ENCODE peak calls at places on chromosomes 12 and 14, in six cellular contexts. I is ureter, T is fibroblast of villous mesenchyme, E is smooth muscle cell of the brain vasculature, C is EH, M is NCI-H1694 treated with DMSO at 0.1 percent for 48 hours. H is an unnamed sample.

GRCh38 chr14:105201928-105202513 is 20.9 kb upstream of the NUDT14 start:
- DNase-seq in C (no peak), T (no peak), M (no peak), I (no peak), E (no peak), H (no peak)

GRCh38 chr12:12791756-12792346 is 6.4 kb downstream of the APOLD1 start:
- DNase-seq in M (peak), C (peak), E (no peak), T (peak), I (no peak), H (no peak)

GRCh38 chr12:120121766-120122293 is 5.3 kb upstream of the RAB35 start:
- DNase-seq in C (no peak), I (no peak), T (peak), E (no peak), M (no peak), H (no peak)

GRCh38 chr14:56342419-56342901 is 224.2 kb downstream of the PELI2 start:
- DNase-seq in M (peak), I (no peak), T (peak), E (no peak), C (peak), H (no peak)

GRCh38 chr12:6604254-6605029 is 2.7 kb downstream of the CHD4 start:
- DNase-seq in T (peak), E (no peak), C (peak), I (no peak), M (no peak), H (no peak)

GRCh38 chr14:70416322-70416716 is 571 bp downstream of the SYNJ2BP start:
- DNase-seq in E (no peak), T (peak), I (no peak), C (peak), M (peak), H (no peak)

GRCh38 chr14:23324993-23325392 is 3.7 kb downstream of the PABPN1 start:
- DNase-seq in E (no peak), M (no peak), C (no peak), T (no peak), I (no peak), H (no peak)

GRCh38 chr14:71242237-71242748 is 335.0 kb downstream of the PCNX1 start:
- DNase-seq in M (no peak), E (no peak), T (peak), C (peak), I (no peak), H (no peak)

GRCh38 chr14:61321385-61322010 is at the start of gene PRKCH:
- DNase-seq in I (peak), M (peak), T (peak), C (peak), E (peak), H (peak)

GRCh38 chr14:22887990-22888378 is 5.0 kb downstream of the REM2 start:
- DNase-seq in T (no peak), C (no peak), M (peak), I (no peak), E (no peak), H (no peak)

GRCh38 chr14:99728231-99728920 is 44.3 kb downstream of the CYP46A1 start:
- DNase-seq in I (no peak), T (no peak), C (no peak), M (no peak), E (no peak), H (no peak)

GRCh38 chr12:55443776-55444175 is at the start of gene OR6C2:
- DNase-seq in M (no peak), I (no peak), E (no peak), T (no peak), C (no peak), H (no peak)

GRCh38 chr14:32980887-32981501 is 42.3 kb downstream of the NPAS3 start:
- DNase-seq in I (no peak), M (no peak), C (no peak), E (no peak), T (no peak), H (no peak)

GRCh38 chr12:132315951-132316350 is 13.4 kb downstream of the GALNT9 start:
- DNase-seq in T (no peak), C (no peak), M (no peak), I (no peak), E (no peak), H (no peak)

GRCh38 chr12:62785941-62786559 is 148.9 kb downstream of the PPM1H start:
- DNase-seq in M (no peak), E (peak), I (peak), C (peak), T (peak), H (no peak)

GRCh38 chr12:19129486-19130223 is at the start of gene PLEKHA5:
- DNase-seq in M (peak), C (peak), T (peak), E (no peak), I (peak), H (peak)

GRCh38 chr12:6560501-6561205 is 4.8 kb upstream of the IFFO1 start:
- DNase-seq in M (no peak), I (no peak), C (no peak), E (no peak), T (no peak), H (no peak)

GRCh38 chr12:107436376-107436775 is 249.2 kb upstream of the PWP1 start:
- DNase-seq in C (peak), T (peak), I (no peak), M (no peak), E (no peak), H (no peak)

GRCh38 chr12:34298971-34299801 is 276.9 kb downstream of the ALG10 start:
- DNase-seq in I (no peak), T (no peak), M (no peak), E (no peak), C (no peak), H (no peak)

GRCh38 chr14:67360469-67361206 is 510 bp downstream of the EIF2S1 start:
- DNase-seq in E (no peak), M (no peak), C (no peak), T (no peak), I (no peak), H (no peak)

GRCh38 chr14:61280526-61281185 is 482 bp downstream of the TMEM30B start:
- DNase-seq in M (no peak), C (peak), T (peak), I (peak), E (no peak), H (no peak)

GRCh38 chr14:96252323-96253052 is 3.5 kb upstream of the BDKRB1 start:
- DNase-seq in T (peak), C (no peak), I (no peak), E (no peak), M (peak), H (no peak)

GRCh38 chr12:69545081-69545480 is 40.2 kb upstream of the CCT2 start:
- DNase-seq in T (no peak), E (no peak), M (no peak), I (no peak), C (no peak), H (no peak)

GRCh38 chr14:61188936-61189808 is 92.0 kb downstream of the TMEM30B start:
- DNase-seq in T (peak), C (peak), M (peak), E (peak), I (peak), H (peak)

GRCh38 chr12:101927042-101927441 is 49.7 kb downstream of the DRAM1 start:
- DNase-seq in T (peak), I (no peak), M (no peak), C (peak), E (no peak), H (no peak)

GRCh38 chr12:5435161-5435560 is 3.3 kb downstream of the NTF3 start:
- DNase-seq in M (no peak), T (no peak), E (no peak), C (no peak), I (no peak), H (no peak)

GRCh38 chr12:2958432-2959193 is 584 bp upstream of the TEAD4 start:
- DNase-seq in T (peak), E (no peak), I (no peak), M (peak), C (peak), H (peak)

GRCh38 chr14:104602933-104603325 is 1.6 kb downstream of the TMEM179 start:
- DNase-seq in C (no peak), E (no peak), M (no peak), I (no peak), T (no peak), H (no peak)

GRCh38 chr14:53470351-53471043 is 317.4 kb upstream of the DDHD1 start:
- DNase-seq in M (no peak), T (no peak), C (peak), I (no peak), E (no peak), H (no peak)

GRCh38 chr12:50066402-50066801 is 9.0 kb downstream of the ASIC1 start:
- DNase-seq in C (peak), M (no peak), T (peak), E (no peak), I (no peak), H (no peak)

GRCh38 chr14:90717916-90718315 is 98.3 kb downstream of the TTC7B start:
- DNase-seq in T (peak), M (no peak), E (peak), C (peak), I (no peak), H (no peak)

GRCh38 chr14:34075095-34075744 is 124.3 kb upstream of the EGLN3 start:
- DNase-seq in I (no peak), M (no peak), E (no peak), T (no peak), C (no peak), H (no peak)

GRCh38 chr12:127516467-127516866 is 750.5 kb upstream of the TMEM132C start:
- DNase-seq in C (peak), T (peak), E (peak), M (no peak), I (no peak), H (no peak)

GRCh38 chr12:62848418-62848817 is 86.5 kb downstream of the PPM1H start:
- DNase-seq in I (no peak), C (peak), E (no peak), T (peak), M (no peak), H (no peak)

GRCh38 chr12:105418232-105418631 is 87.7 kb downstream of the C12orf75 start:
- DNase-seq in C (peak), I (no peak), M (no peak), E (no peak), T (peak), H (no peak)

GRCh38 chr14:99679996-99680395 is 4.1 kb upstream of the CYP46A1 start:
- DNase-seq in E (no peak), M (no peak), I (no peak), C (no peak), T (no peak), H (no peak)

GRCh38 chr12:93521225-93521854 is 51.1 kb upstream of the SOCS2 start:
- DNase-seq in E (no peak), C (peak), I (no peak), T (no peak), M (no peak), H (no peak)

GRCh38 chr12:52041695-52042123 is 9.5 kb upstream of the NR4A1 start:
- DNase-seq in E (no peak), T (peak), C (peak), I (peak), M (no peak), H (no peak)

GRCh38 chr14:100835278-100836052 is 9.5 kb downstream of the MEG3 start:
- DNase-seq in I (no peak), T (no peak), C (no peak), E (no peak), M (no peak), H (no peak)

GRCh38 chr14:54465654-54466053 is 23.1 kb downstream of the GMFB start:
- DNase-seq in M (no peak), I (no peak), C (no peak), E (no peak), T (no peak), H (no peak)